ENCODE peak calls at places on chromosomes 4 and X, in nine cellular contexts. F is cardiac fibroblast; B is fibroblast of the aortic adventitia; D is uterus; Y is NCI-H2029; C is activated naive CD4-positive, alpha-beta T cell treated with anti-CD3 and anti-CD28 coated beads, Interleukin-2, amount 50 U/mL, for 16 hours; H is midbrain; T is erythroblast; J is globus pallidus. G is an unnamed sample.

GRCh38 chr4:13615162-13615561 is 12.4 kb downstream of the BOD1L1 start:
- DNase-seq in F (no peak), B (no peak), D (no peak), Y (no peak), C (no peak), H (peak; percentile 6), T (no peak), J (peak; percentile 30), G (no peak)

GRCh38 chr4:113699772-113700171 is 61.8 kb downstream of the CAMK2D start:
- DNase-seq in F (peak; percentile 42), B (peak; percentile 23), D (no peak), Y (no peak), C (no peak), H (no peak), T (no peak), J (no peak), G (no peak)

GRCh38 chrX:128975716-128976115 is 547.6 kb downstream of the SMARCA1 start:
- DNase-seq in F (peak; percentile 3), B (no peak), D (no peak), Y (peak; percentile 8), C (no peak), H (peak; percentile 17), T (peak; percentile 14), J (peak; percentile 4), G (peak; percentile 1)

GRCh38 chr4:183136880-183137279 is 37.8 kb downstream of the WWC2 start:
- DNase-seq in F (peak; percentile 47), B (no peak), D (no peak), Y (no peak), C (no peak), H (no peak), T (no peak), J (no peak), G (no peak)

GRCh38 chr4:68466185-68466584 is 18.9 kb downstream of the TMPRSS11E start:
- DNase-seq in F (peak; percentile 81), B (peak; percentile 37), D (no peak), Y (no peak), C (no peak), H (no peak), T (no peak), J (no peak), G (no peak)

GRCh38 chr4:78923459-78924312 is 15.6 kb downstream of the PAQR3 start:
- DNase-seq in F (peak; percentile 13), B (no peak), D (no peak), Y (no peak), C (no peak), H (no peak), T (peak; percentile 50), J (no peak), G (no peak)

GRCh38 chr4:83644677-83645639 is 109.0 kb downstream of the GPAT3 start:
- DNase-seq in F (peak; percentile 76), B (peak; percentile 80), D (no peak), Y (peak; percentile 28), C (no peak), H (peak; percentile 56), T (peak; percentile 85), J (peak; percentile 61), G (no peak)

GRCh38 chr4:140187316-140187695 is 33.3 kb upstream of the MAML3 start:
- DNase-seq in F (no peak), B (no peak), D (no peak), Y (no peak), C (no peak), H (no peak), T (no peak), J (no peak), G (no peak)

GRCh38 chr4:101678180-101678579 is 112.3 kb upstream of the BANK1 start:
- DNase-seq in F (peak; percentile 33), B (peak; percentile 18), D (no peak), Y (no peak), C (no peak), H (no peak), T (no peak), J (no peak), G (no peak)

GRCh38 chr4:22170353-22170752 is 221.8 kb upstream of the KCNIP4 start:
- DNase-seq in F (peak; percentile 68), B (peak; percentile 33), D (no peak), Y (no peak), C (no peak), H (no peak), T (no peak), J (no peak), G (no peak)

GRCh38 chr4:30746735-30747134 is 26.6 kb downstream of the PCDH7 start:
- DNase-seq in F (no peak), B (no peak), D (no peak), Y (no peak), C (no peak), H (no peak), T (no peak), J (no peak), G (no peak)

GRCh38 chrX:50495616-50496015 is 25.0 kb upstream of the DGKK start:
- DNase-seq in F (no peak), B (peak; percentile 1), D (peak; percentile 13), Y (no peak), C (no peak), H (no peak), T (no peak), J (no peak), G (no peak)

GRCh38 chr4:148565801-148566200 is 123.6 kb upstream of the NR3C2 start:
- DNase-seq in F (no peak), B (no peak), D (no peak), Y (no peak), C (no peak), H (peak; percentile 20), T (no peak), J (peak; percentile 47), G (no peak)

GRCh38 chr4:57119054-57119651 is 9.0 kb upstream of the IGFBP7 start:
- DNase-seq in F (peak; percentile 92), B (peak; percentile 96), D (peak; percentile 65), Y (no peak), C (no peak), H (peak; percentile 20), T (no peak), J (peak; percentile 52), G (no peak)

GRCh38 chrX:153911798-153912197 is 7.3 kb downstream of the AVPR2 start:
- DNase-seq in F (no peak), B (no peak), D (no peak), Y (no peak), C (no peak), H (no peak), T (no peak), J (no peak), G (no peak)

GRCh38 chr4:61619528-61619927 is 419.4 kb downstream of the ADGRL3 start:
- DNase-seq in F (no peak), B (no peak), D (no peak), Y (no peak), C (no peak), H (no peak), T (no peak), J (no peak), G (no peak)

GRCh38 chrX:116873678-116874077 is 410.9 kb upstream of the CT83 start:
- DNase-seq in F (peak; percentile 36), B (no peak), D (no peak), Y (no peak), C (no peak), H (no peak), T (no peak), J (no peak), G (no peak)

GRCh38 chr4:101101072-101101471 is 246.3 kb downstream of the PPP3CA start:
- DNase-seq in F (no peak), B (no peak), D (no peak), Y (no peak), C (no peak), H (no peak), T (no peak), J (no peak), G (no peak)

GRCh38 chrX:107712231-107713204 is 63.1 kb downstream of the TSC22D3 start:
- DNase-seq in F (peak; percentile 79), B (peak; percentile 31), D (no peak), Y (no peak), C (no peak), H (no peak), T (no peak), J (no peak), G (peak; percentile 75)